ENCODE peak calls at places on chromosomes 1 and 21, in six cellular contexts. One of them, this sample, is unnamed.

GRCh38 chr1:3688356-3688755 is 36.0 kb downstream of the TP73 start:
- DNase-seq in SK-N-SH: no peak
- DNase-seq in GM12865: peak
- DNase-seq in esophagus squamous epithelium: no peak
- DNase-seq in glutamatergic neuron: no peak
- DNase-seq in HFFc6: no peak
- DNase-seq in this sample: no peak

GRCh38 chr1:34988147-34988546 is 3.0 kb upstream of the TMEM35B start:
- DNase-seq in HFFc6: no peak
- DNase-seq in esophagus squamous epithelium: no peak
- DNase-seq in SK-N-SH: no peak
- DNase-seq in GM12865: no peak
- DNase-seq in glutamatergic neuron: no peak
- DNase-seq in this sample: no peak

GRCh38 chr1:100390507-100390906 is 38.2 kb downstream of the CDC14A start:
- DNase-seq in esophagus squamous epithelium: no peak
- DNase-seq in GM12865: no peak
- DNase-seq in glutamatergic neuron: no peak
- DNase-seq in SK-N-SH: no peak
- DNase-seq in HFFc6: no peak
- DNase-seq in this sample: no peak

GRCh38 chr1:111904478-111905218 is 84.8 kb downstream of the KCND3 start:
- DNase-seq in HFFc6: no peak
- DNase-seq in glutamatergic neuron: peak
- DNase-seq in esophagus squamous epithelium: no peak
- DNase-seq in GM12865: peak
- DNase-seq in SK-N-SH: peak
- DNase-seq in this sample: no peak

GRCh38 chr1:1432951-1433803 is 2.3 kb upstream of the VWA1 start:
- DNase-seq in glutamatergic neuron: peak
- DNase-seq in HFFc6: no peak
- DNase-seq in esophagus squamous epithelium: no peak
- DNase-seq in GM12865: no peak
- DNase-seq in SK-N-SH: peak
- DNase-seq in this sample: no peak

GRCh38 chr1:22817462-22817861 is 106.8 kb downstream of the EPHB2 start:
- DNase-seq in esophagus squamous epithelium: no peak
- DNase-seq in HFFc6: no peak
- DNase-seq in glutamatergic neuron: no peak
- DNase-seq in GM12865: no peak
- DNase-seq in SK-N-SH: no peak
- DNase-seq in this sample: no peak

GRCh38 chr1:202143768-202144509 is 598 bp downstream of the ARL8A start:
- DNase-seq in glutamatergic neuron: peak
- DNase-seq in HFFc6: no peak
- DNase-seq in esophagus squamous epithelium: no peak
- DNase-seq in SK-N-SH: peak
- DNase-seq in GM12865: peak
- DNase-seq in this sample: no peak

GRCh38 chr1:167294528-167294927 is 73.8 kb downstream of the POU2F1 start:
- DNase-seq in HFFc6: no peak
- DNase-seq in glutamatergic neuron: no peak
- DNase-seq in GM12865: no peak
- DNase-seq in SK-N-SH: no peak
- DNase-seq in esophagus squamous epithelium: no peak
- DNase-seq in this sample: no peak

GRCh38 chr1:15413563-15414449 is 4.1 kb downstream of the EFHD2 start:
- DNase-seq in glutamatergic neuron: no peak
- DNase-seq in HFFc6: no peak
- DNase-seq in esophagus squamous epithelium: no peak
- DNase-seq in GM12865: no peak
- DNase-seq in SK-N-SH: no peak
- DNase-seq in this sample: no peak

GRCh38 chr21:14527690-14528652 is 18.1 kb downstream of the SAMSN1 start:
- DNase-seq in glutamatergic neuron: peak
- DNase-seq in SK-N-SH: no peak
- DNase-seq in GM12865: no peak
- DNase-seq in HFFc6: no peak
- DNase-seq in esophagus squamous epithelium: no peak
- DNase-seq in this sample: no peak

GRCh38 chr1:97340951-97341350 is 579.9 kb downstream of the DPYD start:
- DNase-seq in glutamatergic neuron: no peak
- DNase-seq in HFFc6: peak
- DNase-seq in SK-N-SH: no peak
- DNase-seq in GM12865: no peak
- DNase-seq in esophagus squamous epithelium: no peak
- DNase-seq in this sample: peak

GRCh38 chr21:46220275-46220810 is 8.2 kb downstream of the LSS start:
- DNase-seq in SK-N-SH: no peak
- DNase-seq in HFFc6: no peak
- DNase-seq in GM12865: no peak
- DNase-seq in esophagus squamous epithelium: no peak
- DNase-seq in glutamatergic neuron: no peak
- DNase-seq in this sample: no peak

GRCh38 chr1:25675729-25676476 is 59.3 kb downstream of the MAN1C1 start:
- DNase-seq in GM12865: peak
- DNase-seq in SK-N-SH: no peak
- DNase-seq in HFFc6: no peak
- DNase-seq in glutamatergic neuron: no peak
- DNase-seq in esophagus squamous epithelium: no peak
- DNase-seq in this sample: no peak

GRCh38 chr1:114178940-114179339 is 25.3 kb upstream of the SYT6 start:
- DNase-seq in glutamatergic neuron: no peak
- DNase-seq in SK-N-SH: no peak
- DNase-seq in esophagus squamous epithelium: no peak
- DNase-seq in GM12865: no peak
- DNase-seq in HFFc6: no peak
- DNase-seq in this sample: no peak

GRCh38 chr1:206575165-206575893 is 36.9 kb downstream of the EIF2D start:
- DNase-seq in HFFc6: peak
- DNase-seq in GM12865: peak
- DNase-seq in esophagus squamous epithelium: no peak
- DNase-seq in SK-N-SH: no peak
- DNase-seq in glutamatergic neuron: no peak
- DNase-seq in this sample: peak

GRCh38 chr1:31785020-31785946 is 21.1 kb upstream of the ADGRB2 start:
- DNase-seq in esophagus squamous epithelium: no peak
- DNase-seq in HFFc6: no peak
- DNase-seq in glutamatergic neuron: peak
- DNase-seq in SK-N-SH: peak
- DNase-seq in GM12865: peak
- DNase-seq in this sample: no peak

GRCh38 chr1:15950763-15951295 is 25.1 kb downstream of the ZBTB17 start:
- DNase-seq in glutamatergic neuron: no peak
- DNase-seq in HFFc6: peak
- DNase-seq in SK-N-SH: no peak
- DNase-seq in esophagus squamous epithelium: no peak
- DNase-seq in GM12865: no peak
- DNase-seq in this sample: no peak

GRCh38 chr1:16145988-16146887 is 9.6 kb downstream of the EPHA2 start:
- DNase-seq in GM12865: peak
- DNase-seq in esophagus squamous epithelium: no peak
- DNase-seq in HFFc6: peak
- DNase-seq in glutamatergic neuron: peak
- DNase-seq in SK-N-SH: peak
- DNase-seq in this sample: no peak

GRCh38 chr1:179883040-179883501 is 986 bp downstream of the TOR1AIP1 start:
- DNase-seq in glutamatergic neuron: no peak
- DNase-seq in HFFc6: no peak
- DNase-seq in SK-N-SH: peak
- DNase-seq in GM12865: peak
- DNase-seq in esophagus squamous epithelium: no peak
- DNase-seq in this sample: no peak

GRCh38 chr1:56097713-56098112 is 481.6 kb downstream of the PLPP3 start:
- DNase-seq in esophagus squamous epithelium: no peak
- DNase-seq in SK-N-SH: no peak
- DNase-seq in GM12865: no peak
- DNase-seq in glutamatergic neuron: no peak
- DNase-seq in HFFc6: no peak
- DNase-seq in this sample: no peak

GRCh38 chr1:163412216-163412615 is 90.5 kb downstream of the NUF2 start:
- DNase-seq in glutamatergic neuron: no peak
- DNase-seq in GM12865: no peak
- DNase-seq in HFFc6: no peak
- DNase-seq in esophagus squamous epithelium: no peak
- DNase-seq in SK-N-SH: no peak
- DNase-seq in this sample: no peak

GRCh38 chr1:63575340-63575826 is 17.8 kb upstream of the PGM1 start:
- DNase-seq in HFFc6: peak
- DNase-seq in esophagus squamous epithelium: no peak
- DNase-seq in glutamatergic neuron: no peak
- DNase-seq in SK-N-SH: peak
- DNase-seq in GM12865: peak
- DNase-seq in this sample: no peak

GRCh38 chr1:212792396-212792908 is 758 bp downstream of the TATDN3 start:
- DNase-seq in glutamatergic neuron: no peak
- DNase-seq in HFFc6: no peak
- DNase-seq in esophagus squamous epithelium: no peak
- DNase-seq in GM12865: no peak
- DNase-seq in SK-N-SH: no peak
- DNase-seq in this sample: no peak

GRCh38 chr1:229131243-229132105 is 139.4 kb upstream of the RAB4A start:
- DNase-seq in glutamatergic neuron: no peak
- DNase-seq in esophagus squamous epithelium: no peak
- DNase-seq in HFFc6: no peak
- DNase-seq in SK-N-SH: no peak
- DNase-seq in GM12865: no peak
- DNase-seq in this sample: no peak

GRCh38 chr1:88979054-88979748 is 13.2 kb downstream of the KYAT3 start:
- DNase-seq in SK-N-SH: no peak
- DNase-seq in HFFc6: peak
- DNase-seq in GM12865: no peak
- DNase-seq in esophagus squamous epithelium: no peak
- DNase-seq in glutamatergic neuron: no peak
- DNase-seq in this sample: no peak

GRCh38 chr1:224252466-224252865 is 69.4 kb downstream of the DEGS1 start:
- DNase-seq in esophagus squamous epithelium: no peak
- DNase-seq in GM12865: no peak
- DNase-seq in SK-N-SH: no peak
- DNase-seq in glutamatergic neuron: no peak
- DNase-seq in HFFc6: no peak
- DNase-seq in this sample: no peak
- TF ChIP-seq CTCF in esophagus squamous epithelium: no peak
- TF ChIP-seq CTCF in GM12865: no peak
- TF ChIP-seq CTCF in SK-N-SH: no peak
- TF ChIP-seq CTCF in glutamatergic neuron: no peak
- TF ChIP-seq CTCF in HFFc6: no peak
- TF ChIP-seq CTCF in this sample: no peak

GRCh38 chr21:37074546-37074945 is 1.5 kb downstream of the TTC3 start:
- DNase-seq in glutamatergic neuron: no peak
- DNase-seq in GM12865: no peak
- DNase-seq in SK-N-SH: no peak
- DNase-seq in esophagus squamous epithelium: no peak
- DNase-seq in HFFc6: no peak
- DNase-seq in this sample: no peak

GRCh38 chr21:37072988-37073416 is at the start of the genes PIGP and TTC3:
- DNase-seq in esophagus squamous epithelium: peak
- DNase-seq in GM12865: peak
- DNase-seq in HFFc6: peak
- DNase-seq in glutamatergic neuron: peak
- DNase-seq in SK-N-SH: peak
- DNase-seq in this sample: peak

GRCh38 chr21:37072239-37072987 is 458 bp downstream of the PIGP start:
- DNase-seq in esophagus squamous epithelium: no peak
- DNase-seq in HFFc6: no peak
- DNase-seq in GM12865: no peak
- DNase-seq in SK-N-SH: no peak
- DNase-seq in glutamatergic neuron: peak
- DNase-seq in this sample: peak

GRCh38 chr21:37074195-37074510 is 1.1 kb downstream of the TTC3 start:
- DNase-seq in HFFc6: no peak
- DNase-seq in SK-N-SH: peak
- DNase-seq in glutamatergic neuron: no peak
- DNase-seq in esophagus squamous epithelium: no peak
- DNase-seq in GM12865: no peak
- DNase-seq in this sample: no peak

GRCh38 chr21:37073417-37074194 is 552 bp downstream of the TTC3 start:
- DNase-seq in SK-N-SH: peak
- DNase-seq in glutamatergic neuron: peak
- DNase-seq in GM12865: peak
- DNase-seq in esophagus squamous epithelium: no peak
- DNase-seq in HFFc6: no peak
- DNase-seq in this sample: no peak
- TF ChIP-seq CTCF in SK-N-SH: peak
- TF ChIP-seq CTCF in glutamatergic neuron: no peak
- TF ChIP-seq CTCF in GM12865: peak
- TF ChIP-seq CTCF in esophagus squamous epithelium: no peak
- TF ChIP-seq CTCF in HFFc6: peak
- TF ChIP-seq CTCF in this sample: no peak

DNA sequence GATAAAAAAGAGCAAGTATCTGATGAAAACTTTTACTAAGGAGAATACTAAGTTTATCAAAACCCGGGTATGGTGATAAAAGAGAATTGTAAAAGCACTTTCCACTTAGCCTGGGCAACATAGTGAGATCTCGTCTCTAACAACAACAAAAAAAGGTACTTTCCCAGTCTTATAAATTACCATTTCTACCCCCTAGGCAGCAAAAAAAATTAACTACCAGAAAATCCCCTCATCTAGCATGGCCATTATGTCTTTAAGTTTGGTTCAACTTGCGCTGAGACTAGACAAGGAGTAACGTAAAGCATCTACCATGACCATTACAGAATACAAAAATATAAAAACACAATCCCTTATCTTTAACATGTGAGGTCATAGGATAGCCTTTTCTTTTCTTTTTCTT is 78.6 kb upstream of the SLFNL1 start:
- DNase-seq in esophagus squamous epithelium: no peak
- DNase-seq in GM12865: no peak
- DNase-seq in glutamatergic neuron: no peak
- DNase-seq in SK-N-SH: no peak
- DNase-seq in HFFc6: no peak
- DNase-seq in this sample: no peak
- TF ChIP-seq CTCF in esophagus squamous epithelium: no peak
- TF ChIP-seq CTCF in GM12865: no peak
- TF ChIP-seq CTCF in glutamatergic neuron: no peak
- TF ChIP-seq CTCF in SK-N-SH: no peak
- TF ChIP-seq CTCF in HFFc6: no peak
- TF ChIP-seq CTCF in this sample: no peak

DNA sequence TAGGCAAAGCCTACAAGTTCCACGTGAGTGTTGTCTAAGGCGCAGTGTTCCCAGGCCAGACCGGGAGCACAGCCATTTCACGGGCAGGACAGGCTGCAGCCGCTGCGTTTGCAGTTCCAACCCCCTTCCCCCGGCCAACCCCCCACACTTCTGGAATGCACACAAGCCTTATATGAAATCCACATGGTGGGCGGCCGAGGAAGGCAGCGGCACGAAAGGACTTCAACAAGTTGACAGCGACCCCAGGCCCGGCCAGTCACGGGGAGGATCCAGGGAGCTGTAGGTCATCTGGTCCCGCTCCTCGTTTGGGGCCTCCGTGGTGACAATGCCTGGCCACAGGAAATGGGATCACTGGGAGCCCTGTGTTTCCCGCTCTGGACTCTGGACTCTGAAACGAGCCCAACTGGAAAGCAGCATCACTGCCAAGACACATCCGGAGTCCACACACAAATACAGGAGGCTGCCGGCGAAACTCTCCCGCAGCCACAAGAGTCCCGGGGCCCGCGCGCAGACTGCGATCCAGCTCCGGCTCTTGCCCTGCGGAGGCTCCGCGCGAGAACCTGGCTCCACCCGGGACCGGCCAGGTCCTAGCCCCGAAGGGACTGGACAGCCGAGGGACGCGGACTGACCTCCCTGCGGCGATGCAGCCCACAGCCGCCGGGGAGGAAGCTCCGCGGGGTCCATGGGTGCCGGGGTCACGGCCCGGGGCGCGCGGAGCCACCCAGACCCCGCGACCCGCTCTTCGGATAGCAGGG is 794 bp downstream of the NID1 start:
- DNase-seq in HFFc6: peak
- DNase-seq in SK-N-SH: peak
- DNase-seq in glutamatergic neuron: peak
- DNase-seq in GM12865: peak
- DNase-seq in esophagus squamous epithelium: no peak
- DNase-seq in this sample: peak
- TF ChIP-seq CTCF in HFFc6: no peak
- TF ChIP-seq CTCF in SK-N-SH: no peak
- TF ChIP-seq CTCF in glutamatergic neuron: no peak
- TF ChIP-seq CTCF in GM12865: no peak
- TF ChIP-seq CTCF in esophagus squamous epithelium: no peak
- TF ChIP-seq CTCF in this sample: no peak